ENCODE peak calls at places on chromosomes 5 and 9, in four cellular contexts. One of them, this sample, is unnamed.
A peak's percentile ranks its signal among the peaks of the same experiment; 100 is the strongest.

GRCh38 chr5:95148453-95148852 is 136.4 kb downstream of the MCTP1 start:
- DNase-seq in K562: no peak
- DNase-seq in GM12878: no peak
- DNase-seq in HepG2: no peak
- DNase-seq in this sample: no peak

GRCh38 chr5:133029321-133029720 is 3.0 kb upstream of the ZCCHC10 start:
- DNase-seq in K562: no peak
- DNase-seq in GM12878: no peak
- DNase-seq in HepG2: no peak
- DNase-seq in this sample: no peak

GRCh38 chr5:39118638-39119037 is 44.4 kb upstream of the RICTOR start:
- DNase-seq in K562: no peak
- DNase-seq in GM12878: no peak
- DNase-seq in HepG2: no peak
- DNase-seq in this sample: no peak

GRCh38 chr5:134226441-134227192 is 744 bp upstream of the PPP2CA start:
- DNase-seq in K562: no peak
- DNase-seq in GM12878: no peak
- DNase-seq in HepG2: peak; percentile 29
- DNase-seq in this sample: no peak

GRCh38 chr5:76269259-76269958 is 133.7 kb upstream of the IQGAP2 start:
- DNase-seq in K562: no peak
- DNase-seq in GM12878: no peak
- DNase-seq in HepG2: no peak
- DNase-seq in this sample: no peak

GRCh38 chr9:132023409-132024180 is 56.1 kb downstream of the MED27 start:
- DNase-seq in K562: no peak
- DNase-seq in GM12878: no peak
- DNase-seq in HepG2: no peak
- DNase-seq in this sample: no peak

GRCh38 chr5:142000709-142001484 is 11.9 kb downstream of the GNPDA1 start:
- DNase-seq in K562: no peak
- DNase-seq in GM12878: no peak
- DNase-seq in HepG2: peak; percentile 7
- DNase-seq in this sample: peak; percentile 26

GRCh38 chr5:39148983-39149534 is 70.3 kb downstream of the FYB1 start:
- DNase-seq in K562: no peak
- DNase-seq in GM12878: no peak
- DNase-seq in HepG2: peak; percentile 5
- DNase-seq in this sample: no peak

GRCh38 chr5:36452394-36453100 is 150.8 kb upstream of the RANBP3L start:
- DNase-seq in K562: no peak
- DNase-seq in GM12878: no peak
- DNase-seq in HepG2: no peak
- DNase-seq in this sample: no peak

GRCh38 chr9:78004478-78005229 is 27.0 kb downstream of the GNAQ start:
- DNase-seq in K562: peak; percentile 45
- DNase-seq in GM12878: no peak
- DNase-seq in HepG2: peak; percentile 85
- DNase-seq in this sample: no peak

GRCh38 chr9:108323615-108324014 is 532.2 kb downstream of the ACTL7B start:
- DNase-seq in K562: no peak
- DNase-seq in GM12878: no peak
- DNase-seq in HepG2: no peak
- DNase-seq in this sample: no peak

GRCh38 chr5:58844395-58844794 is 261.5 kb downstream of the RAB3C start:
- DNase-seq in K562: no peak
- DNase-seq in GM12878: no peak
- DNase-seq in HepG2: no peak
- DNase-seq in this sample: no peak

GRCh38 chr9:137315581-137316011 is 13.5 kb upstream of the NRARP start:
- DNase-seq in K562: no peak
- DNase-seq in GM12878: no peak
- DNase-seq in HepG2: no peak
- DNase-seq in this sample: no peak

GRCh38 chr9:105881654-105882349 is 187.5 kb downstream of the TMEM38B start:
- DNase-seq in K562: peak; percentile 58
- DNase-seq in GM12878: peak; percentile 25
- DNase-seq in HepG2: peak; percentile 65
- DNase-seq in this sample: peak; percentile 86

GRCh38 chr9:131179561-131180219 is 54.3 kb downstream of the NUP214 start:
- DNase-seq in K562: no peak
- DNase-seq in GM12878: peak; percentile 28
- DNase-seq in HepG2: no peak
- DNase-seq in this sample: no peak

GRCh38 chr5:101091902-101092301 is 188.8 kb upstream of the ST8SIA4 start:
- DNase-seq in K562: no peak
- DNase-seq in GM12878: no peak
- DNase-seq in HepG2: no peak
- DNase-seq in this sample: no peak

GRCh38 chr5:120677481-120677880 is 213.4 kb downstream of the PRR16 start:
- DNase-seq in K562: no peak
- DNase-seq in GM12878: no peak
- DNase-seq in HepG2: no peak
- DNase-seq in this sample: no peak

GRCh38 chr5:57841671-57842375 is 359.2 kb upstream of the ACTBL2 start:
- DNase-seq in K562: no peak
- DNase-seq in GM12878: no peak
- DNase-seq in HepG2: no peak
- DNase-seq in this sample: peak; percentile 16

GRCh38 chr9:33851301-33851700 is 34.3 kb downstream of the UBE2R2 start:
- DNase-seq in K562: no peak
- DNase-seq in GM12878: no peak
- DNase-seq in HepG2: no peak
- DNase-seq in this sample: no peak

GRCh38 chr9:126857261-126857960 is 3.0 kb upstream of the ZBTB34 start:
- DNase-seq in K562: no peak
- DNase-seq in GM12878: no peak
- DNase-seq in HepG2: no peak
- DNase-seq in this sample: no peak

GRCh38 chr9:128124873-128125574 is 2.5 kb downstream of the PTGES2 start:
- DNase-seq in K562: no peak
- DNase-seq in GM12878: peak; percentile 35
- DNase-seq in HepG2: peak; percentile 57
- DNase-seq in this sample: peak; percentile 92

GRCh38 chr9:128121924-128122808 is 5.4 kb downstream of the PTGES2 start:
- DNase-seq in K562: no peak
- DNase-seq in GM12878: no peak
- DNase-seq in HepG2: no peak
- DNase-seq in this sample: no peak

GRCh38 chr9:128124451-128124850 is 3.1 kb downstream of the PTGES2 start:
- DNase-seq in K562: no peak
- DNase-seq in GM12878: no peak
- DNase-seq in HepG2: no peak
- DNase-seq in this sample: no peak

GRCh38 chr9:128122809-128123175 is 4.7 kb downstream of the PTGES2 start:
- DNase-seq in K562: no peak
- DNase-seq in GM12878: no peak
- DNase-seq in HepG2: no peak
- DNase-seq in this sample: no peak

DNA sequence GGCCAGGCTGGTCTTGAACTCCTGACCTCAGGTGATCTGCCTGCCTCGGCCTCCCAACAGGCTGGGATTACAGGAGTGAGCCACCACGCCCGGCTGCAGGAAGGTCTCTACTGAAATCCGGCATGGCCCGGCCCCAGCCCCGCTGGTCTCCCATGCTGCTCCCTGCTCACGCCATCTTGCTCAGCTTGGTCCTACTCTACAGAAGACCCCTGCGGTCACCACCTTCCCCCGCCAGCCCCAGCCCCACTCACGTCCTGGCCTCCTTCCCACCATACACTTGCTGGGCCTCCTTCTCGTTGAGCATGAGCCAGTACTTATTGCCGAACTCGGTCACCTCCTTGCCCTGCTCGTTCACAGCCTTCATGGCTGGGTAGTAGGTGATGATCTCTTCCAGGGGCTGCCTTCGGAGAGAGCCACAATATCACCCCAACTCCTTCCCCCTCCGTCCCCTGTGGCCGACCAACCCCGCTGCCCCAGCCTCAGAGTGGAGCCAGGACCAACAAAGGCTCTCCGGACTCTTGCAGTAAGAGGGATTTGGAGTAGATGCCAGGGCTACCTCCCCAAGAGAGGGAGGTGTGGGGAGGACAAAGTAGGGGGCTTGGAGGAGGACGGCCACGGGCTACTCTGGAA is 4.0 kb downstream of the PTGES2 start:
- DNase-seq in K562: no peak
- DNase-seq in GM12878: no peak
- DNase-seq in HepG2: no peak
- DNase-seq in this sample: no peak
- TF ChIP-seq CBFB in K562: no peak
- TF ChIP-seq CBFB in GM12878: no peak
- TF ChIP-seq CBFB in HepG2: no peak
- TF ChIP-seq CBFB in this sample: no peak

GRCh38 chr5:143539742-143540141 is 136.3 kb upstream of the NR3C1 start:
- DNase-seq in K562: no peak
- DNase-seq in GM12878: no peak
- DNase-seq in HepG2: no peak
- DNase-seq in this sample: no peak
- TF ChIP-seq SP1 in K562: no peak
- TF ChIP-seq SP1 in GM12878: no peak
- TF ChIP-seq SP1 in HepG2: no peak
- TF ChIP-seq SP1 in this sample: no peak

GRCh38 chr9:100064872-100065581 is 33.8 kb downstream of the ERP44 start:
- DNase-seq in K562: no peak
- DNase-seq in GM12878: no peak
- DNase-seq in HepG2: no peak
- DNase-seq in this sample: no peak
- TF ChIP-seq CBFB in K562: no peak
- TF ChIP-seq CBFB in GM12878: no peak
- TF ChIP-seq CBFB in HepG2: no peak
- TF ChIP-seq CBFB in this sample: no peak

DNA sequence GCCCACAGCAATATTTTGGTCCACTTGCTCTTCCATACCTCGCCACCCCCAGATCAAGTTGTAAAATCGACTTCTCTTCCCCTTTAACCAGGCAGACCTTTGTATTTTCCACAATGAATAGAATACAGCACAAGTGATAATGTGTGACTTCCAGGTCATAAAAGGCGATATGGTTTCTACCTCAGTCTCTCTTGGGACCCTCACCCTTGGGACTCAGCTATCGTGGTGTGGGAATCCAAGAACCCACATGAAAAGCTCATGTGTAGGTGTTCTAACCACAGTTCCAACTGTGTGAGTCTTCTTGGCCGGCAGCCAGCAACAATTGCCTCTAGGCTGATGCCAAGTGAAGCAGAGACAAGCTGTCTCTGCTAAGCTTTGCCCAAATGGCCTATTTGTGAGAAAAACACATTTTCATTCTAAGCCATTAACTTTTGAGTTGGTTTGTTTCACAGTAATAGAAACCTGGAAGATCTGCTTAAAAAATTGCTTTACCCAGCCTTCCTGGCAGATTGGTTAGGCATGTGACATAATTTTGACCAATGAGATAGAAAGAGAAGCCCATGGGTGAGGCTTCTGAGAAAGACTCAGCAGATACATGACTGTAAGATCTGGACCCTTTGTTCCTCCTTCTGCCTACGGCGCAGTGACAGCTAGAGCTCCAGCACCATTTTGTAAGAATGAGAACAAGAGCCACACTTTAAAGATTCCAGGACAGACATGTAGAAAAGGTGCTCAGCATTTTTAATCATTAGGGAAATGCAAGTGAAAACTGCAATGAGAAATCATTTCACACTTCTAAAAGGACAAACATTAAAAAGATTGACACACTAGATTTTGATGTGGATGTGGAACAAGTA is 18.3 kb upstream of the MLLT3 start:
- DNase-seq in K562: no peak
- DNase-seq in GM12878: peak; percentile 99
- DNase-seq in HepG2: no peak
- DNase-seq in this sample: no peak
- TF ChIP-seq SP1 in K562: no peak
- TF ChIP-seq SP1 in GM12878: peak; percentile 81
- TF ChIP-seq SP1 in HepG2: no peak
- TF ChIP-seq SP1 in this sample: no peak

GRCh38 chr5:115377468-115378217 is 81.2 kb upstream of the CCDC112 start:
- DNase-seq in K562: no peak
- DNase-seq in GM12878: peak; percentile 4
- DNase-seq in HepG2: no peak
- DNase-seq in this sample: no peak

GRCh38 chr5:115378754-115379153 is 82.3 kb upstream of the CCDC112 start:
- DNase-seq in K562: no peak
- DNase-seq in GM12878: no peak
- DNase-seq in HepG2: no peak
- DNase-seq in this sample: no peak

GRCh38 chr5:115382989-115383388 is 86.5 kb upstream of the CCDC112 start:
- DNase-seq in K562: no peak
- DNase-seq in GM12878: no peak
- DNase-seq in HepG2: no peak
- DNase-seq in this sample: no peak

GRCh38 chr5:115381911-115382662 is 85.6 kb upstream of the CCDC112 start:
- DNase-seq in K562: no peak
- DNase-seq in GM12878: no peak
- DNase-seq in HepG2: no peak
- DNase-seq in this sample: no peak

DNA sequence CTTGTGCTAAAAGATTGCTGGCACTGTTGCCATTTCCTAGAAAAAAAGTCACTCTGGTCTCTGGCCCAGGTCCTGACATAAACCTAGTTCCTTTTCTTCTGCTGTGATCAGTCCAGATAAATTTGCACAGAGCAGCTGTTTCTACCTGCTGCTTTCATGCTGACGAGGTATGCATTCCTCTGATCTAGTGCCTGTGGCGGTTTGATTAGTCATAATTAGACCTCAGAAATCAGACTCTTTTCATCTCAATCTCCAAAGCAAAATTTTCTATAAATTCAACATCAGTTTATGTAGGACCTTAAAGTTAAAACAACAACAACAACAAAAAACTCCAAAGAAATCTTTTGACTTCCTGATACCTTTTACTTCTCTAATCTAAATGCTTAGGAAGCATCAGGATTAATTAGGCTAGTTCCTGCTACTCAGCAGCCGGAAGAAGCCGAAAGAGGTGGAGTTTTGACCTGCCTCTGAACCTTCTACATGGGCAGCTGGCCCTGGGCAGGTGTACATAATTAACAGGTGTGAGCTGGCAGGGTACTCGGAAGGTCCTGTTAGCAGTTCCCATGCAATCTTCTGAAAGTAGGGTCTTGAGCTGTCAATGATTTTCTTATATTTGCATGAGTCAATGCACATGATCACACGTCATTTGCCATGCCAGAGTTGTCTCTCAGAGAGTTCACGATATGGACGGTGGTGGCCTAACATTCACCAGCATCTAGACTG is 83.3 kb upstream of the CCDC112 start:
- DNase-seq in K562: no peak
- DNase-seq in GM12878: peak; percentile 24
- DNase-seq in HepG2: no peak
- DNase-seq in this sample: no peak
- TF ChIP-seq CBFB in K562: no peak
- TF ChIP-seq CBFB in GM12878: peak; percentile 68
- TF ChIP-seq CBFB in HepG2: no peak
- TF ChIP-seq CBFB in this sample: no peak

DNA sequence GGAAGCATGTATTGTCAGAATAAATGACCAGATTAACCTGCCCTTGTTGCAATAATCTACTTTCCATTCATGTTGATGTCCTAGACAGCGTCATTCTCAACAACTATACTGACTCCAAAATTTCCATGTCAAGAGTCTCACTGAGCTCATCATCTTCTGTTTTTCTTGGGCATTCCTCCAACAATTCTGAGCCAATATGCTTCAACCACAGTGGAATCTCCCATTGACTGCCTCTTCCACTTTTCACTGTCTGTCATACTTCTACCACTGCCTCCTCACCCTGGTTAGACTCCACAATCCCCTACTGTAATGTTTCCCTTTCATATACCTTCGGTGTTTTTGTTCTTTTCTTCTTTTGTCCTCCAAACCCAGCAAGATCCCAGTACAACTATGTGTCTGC is 162.8 kb downstream of the TLE1 start:
- DNase-seq in K562: no peak
- DNase-seq in GM12878: no peak
- DNase-seq in HepG2: no peak
- DNase-seq in this sample: no peak
- TF ChIP-seq SP1 in K562: no peak
- TF ChIP-seq SP1 in GM12878: no peak
- TF ChIP-seq SP1 in HepG2: no peak
- TF ChIP-seq SP1 in this sample: no peak

This sample was measured in WTC11.